ENCODE peak calls at places on chromosome 19, in four cellular contexts. J is Panc1, U is NT2/D1, R is SJSA1. T is an unnamed sample. For H3K4me1, the result is how much of the 10 kb centered on the place peaks cover.

GRCh38 chr19:51296331-51297093 is 14.9 kb upstream of the IGLON5 start:
- DNase-seq in R (no peak), U (no peak), J (no peak), T (no peak)

GRCh38 chr19:55795021-55795420 is 26.1 kb downstream of the RFPL4AL1 start:
- DNase-seq in U (no peak), R (no peak), J (no peak), T (no peak)

GRCh38 chr19:2477141-2477710 is 1.3 kb downstream of the GADD45B start:
- DNase-seq in R (peak), J (no peak), U (no peak), T (peak)

GRCh38 chr19:3175761-3176714 is 2.5 kb upstream of the S1PR4 start:
- DNase-seq in R (peak), U (no peak), J (no peak), T (no peak)

GRCh38 chr19:39308531-39309304 is 11.9 kb downstream of the LRFN1 start:
- DNase-seq in U (no peak), J (no peak), R (no peak), T (peak)

GRCh38 chr19:12000152-12000981 is 35.1 kb downstream of the ZNF433 start:
- DNase-seq in R (no peak), J (no peak), U (no peak), T (no peak)

GRCh38 chr19:54390942-54391577 is 24.2 kb upstream of the TTYH1 start:
- DNase-seq in R (peak), U (peak), J (peak), T (peak)

GRCh38 chr19:492091-492531 is 4.2 kb upstream of the MADCAM1 start:
- DNase-seq in R (no peak), U (no peak), J (no peak), T (no peak)

GRCh38 chr19:43465468-43466120 is at the start of gene LYPD3:
- DNase-seq in J (no peak), R (no peak), U (no peak), T (no peak)

GRCh38 chr19:33376423-33376822 is 2.9 kb downstream of the CEBPG start:
- DNase-seq in U (no peak), J (peak), R (peak), T (no peak)

GRCh38 chr19:51644636-51645271 is 1.9 kb downstream of the SIGLEC14 start:
- DNase-seq in R (no peak), U (no peak), J (no peak), T (no peak)

GRCh38 chr19:23525265-23525862 is 130.1 kb upstream of the ZNF91 start:
- DNase-seq in R (no peak), U (no peak), J (no peak), T (no peak)

GRCh38 chr19:40691421-40692211 is 1.2 kb upstream of the NUMBL start:
- DNase-seq in R (no peak), U (peak), J (no peak), T (no peak)

GRCh38 chr19:8505680-8506401 is 3.4 kb upstream of the PRAM1 start:
- DNase-seq in R (peak), J (no peak), U (peak), T (peak)

GRCh38 chr19:55647732-55648656 is at the start of gene CCDC106:
- DNase-seq in R (peak), U (peak), J (no peak), T (peak)

GRCh38 chr19:33428627-33429013 is 55.1 kb downstream of the CEBPG start:
- DNase-seq in J (no peak), U (no peak), R (no peak), T (no peak)

GRCh38 chr19:1574763-1575162 is 6.6 kb upstream of the MEX3D start:
- DNase-seq in U (no peak), J (no peak), R (no peak), T (no peak)

GRCh38 chr19:38893341-38893771 is 6.1 kb downstream of the SIRT2 start:
- DNase-seq in R (no peak), U (no peak), J (no peak), T (no peak)

GRCh38 chr19:55663846-55664536 is 9.2 kb downstream of the U2AF2 start:
- DNase-seq in J (no peak), R (no peak), U (no peak), T (no peak)

GRCh38 chr19:39679056-39679790 is 23.5 kb downstream of the LGALS16 start:
- DNase-seq in R (no peak), U (no peak), J (no peak), T (no peak)

GRCh38 chr19:17805427-17805826 is 10.5 kb downstream of the B3GNT3 start:
- DNase-seq in R (no peak), J (no peak), U (no peak), T (no peak)
- H3K4me1 ChIP-seq in R (under half), J (under half), U (under half), T (under half)

DNA sequence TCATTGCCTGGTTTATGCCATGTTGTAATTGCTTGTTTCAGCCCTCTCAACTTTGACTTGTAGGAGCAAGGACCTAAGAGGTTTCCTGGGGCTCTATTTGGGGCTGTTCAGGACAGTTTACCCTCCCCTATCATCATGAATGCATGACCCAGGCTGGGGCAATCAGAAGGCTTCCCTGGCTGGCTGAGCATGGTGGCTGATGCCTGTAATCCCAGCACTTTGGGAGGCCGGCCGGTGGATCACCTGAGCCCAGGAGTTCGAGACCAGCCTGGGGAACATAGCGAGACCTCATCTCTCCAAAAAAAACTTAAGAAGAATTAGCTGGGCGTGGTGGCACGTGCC is 6.1 kb upstream of the LSM4 start:
- DNase-seq in J (no peak), R (no peak), U (no peak), T (no peak)
- H3K4me3 ChIP-seq in J (peak), R (no peak), U (peak), T (peak)

GRCh38 chr19:49573009-49573408 is 7.3 kb downstream of the NOSIP start:
- DNase-seq in R (no peak), U (no peak), J (no peak), T (no peak)
- H3K4me1 ChIP-seq in R (under half), U (under half), J (under half), T (under half)

DNA sequence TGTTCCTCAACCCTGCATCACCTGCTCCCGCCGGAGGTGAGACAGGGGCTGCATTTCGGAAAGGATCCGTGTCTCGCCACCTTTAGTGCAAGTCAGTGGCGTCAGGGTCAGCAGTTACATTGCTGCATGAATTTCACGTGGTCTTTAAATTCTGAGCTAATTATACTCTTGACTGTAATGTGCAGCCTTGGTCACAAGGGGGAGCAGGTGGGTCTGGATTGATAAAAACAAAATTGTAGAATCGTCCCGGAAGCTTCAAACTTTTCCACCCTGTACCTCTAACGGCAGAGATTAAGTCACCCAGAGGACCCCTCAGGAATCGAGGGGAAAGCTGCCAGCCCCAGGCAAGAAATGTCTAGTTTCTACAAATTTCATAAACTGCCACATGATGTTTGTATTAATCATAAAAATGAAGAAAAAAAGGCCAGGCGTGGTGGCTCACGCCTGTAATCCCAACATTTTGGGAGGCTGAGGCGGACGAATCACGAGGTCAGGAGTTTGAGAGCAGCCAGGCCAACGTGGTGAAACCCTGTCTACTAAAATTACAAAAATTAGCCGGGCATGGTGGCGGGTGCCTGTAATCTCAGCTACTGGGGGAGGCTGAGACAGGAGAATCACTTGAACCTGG is 20.2 kb downstream of the BBC3 start:
- DNase-seq in J (peak), R (peak), U (no peak), T (peak)
- H3K4me3 ChIP-seq in J (no peak), R (no peak), U (no peak), T (no peak)

DNA sequence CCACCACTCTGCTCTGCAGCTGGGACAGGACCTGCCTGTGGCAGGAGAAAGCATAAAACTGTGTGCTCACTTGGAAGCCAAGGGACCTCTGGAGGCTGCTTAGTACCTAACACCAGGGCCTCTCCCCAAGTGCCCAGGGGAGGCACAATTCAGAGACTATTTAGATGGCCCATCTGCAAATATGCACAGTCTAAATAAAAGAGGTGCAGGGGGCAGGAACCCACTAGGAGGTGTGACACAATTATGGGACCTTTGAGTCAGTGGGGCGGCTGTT is 32.6 kb upstream of the EPHX3 start:
- DNase-seq in J (no peak), U (no peak), R (no peak), T (no peak)
- H3K4me1 ChIP-seq in J (under half), U (under half), R (under half), T (under half)

DNA sequence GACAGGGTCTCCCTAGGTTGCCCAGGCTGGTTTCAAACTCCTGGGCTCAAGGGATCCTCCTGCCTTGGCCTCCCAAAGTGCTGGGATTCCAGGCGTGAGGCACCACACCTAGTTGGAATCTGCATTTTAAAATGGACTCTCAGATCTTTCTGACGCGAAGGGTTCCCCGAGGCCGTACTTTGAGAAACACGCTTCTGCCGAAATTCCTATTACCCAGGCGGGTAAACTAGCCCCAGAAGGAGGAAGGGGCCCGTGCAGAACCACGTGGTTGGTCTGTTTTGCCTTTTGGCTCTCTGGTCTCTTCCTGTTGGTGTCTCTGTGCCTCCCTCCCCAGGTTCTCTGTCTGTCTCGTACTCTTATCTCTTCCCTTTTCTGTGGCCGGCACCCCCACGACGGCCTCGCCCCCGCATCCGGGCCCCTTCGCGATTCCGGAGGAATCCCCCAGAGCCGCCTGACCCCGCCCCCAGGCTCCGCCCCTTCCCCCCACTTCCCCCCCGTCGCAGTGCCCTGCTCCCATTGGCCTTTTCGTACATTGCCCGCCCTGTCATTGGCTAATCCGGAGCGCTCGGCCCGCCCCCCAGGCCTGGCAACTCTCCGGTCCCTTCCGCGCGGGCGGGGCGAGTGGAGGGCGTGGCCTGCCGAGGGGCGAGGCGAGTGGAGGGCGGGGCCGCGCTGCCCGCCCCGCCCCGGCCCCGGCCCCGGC is at the start of gene TNFAIP8L1:
- DNase-seq in U (peak), R (peak), J (no peak), T (peak)
- H3K4me3 ChIP-seq in U (peak), R (peak), J (peak), T (peak)

DNA sequence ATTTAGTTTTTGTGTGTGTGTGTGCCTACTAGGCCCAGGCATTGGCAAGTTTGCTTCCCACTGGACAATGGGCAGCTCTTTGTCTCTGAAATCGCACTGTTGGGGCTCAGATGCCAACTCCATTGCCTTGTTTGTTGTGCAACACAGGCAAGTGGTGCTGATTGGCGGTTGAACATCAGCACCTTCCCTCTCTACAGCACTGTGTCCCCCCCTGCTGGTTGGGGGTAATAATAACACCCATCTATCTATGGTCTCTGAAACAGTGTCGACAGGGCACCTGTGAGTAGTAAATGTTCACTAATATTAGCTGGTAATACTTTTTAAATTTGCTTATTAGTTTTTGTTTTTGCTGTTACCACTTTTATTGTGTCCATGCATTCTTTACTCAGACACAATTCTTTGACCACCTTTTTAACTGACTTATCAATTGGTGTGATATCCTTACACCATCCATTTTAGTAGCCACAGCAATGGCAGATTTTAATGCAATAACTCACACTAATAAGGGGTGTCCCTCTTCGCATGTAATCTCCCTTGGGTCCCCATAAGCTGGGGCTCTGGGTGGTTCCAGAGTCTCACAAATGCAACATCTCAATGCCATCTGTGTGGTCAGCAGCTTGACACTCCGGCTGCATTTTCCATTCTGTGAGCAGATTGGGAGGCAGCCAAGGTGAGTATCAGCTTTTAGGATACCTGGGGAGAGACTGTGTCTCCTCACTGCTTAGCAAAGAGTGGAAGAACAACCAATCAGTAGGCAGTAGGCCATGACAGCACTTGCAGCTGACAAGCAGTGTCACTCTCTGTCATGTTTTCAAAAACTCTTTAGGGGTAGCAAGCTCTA is 47.7 kb upstream of the UQCRFS1 start:
- DNase-seq in R (no peak), J (peak), U (peak), T (peak)
- H3K4me1 ChIP-seq in R (under half), J (under half), U (under half), T (under half)

GRCh38 chr19:13868663-13869062 is 8.3 kb upstream of the NANOS3 start:
- DNase-seq in J (no peak), R (no peak), U (no peak), T (no peak)

GRCh38 chr19:13865578-13866462 is 11.1 kb upstream of the NANOS3 start:
- DNase-seq in J (no peak), R (no peak), U (no peak), T (no peak)

GRCh38 chr19:13865243-13865577 is 11.7 kb upstream of the NANOS3 start:
- DNase-seq in U (no peak), J (no peak), R (no peak), T (no peak)

GRCh38 chr19:13864513-13865242 is 12.3 kb upstream of the NANOS3 start:
- DNase-seq in J (no peak), U (no peak), R (no peak), T (no peak)

GRCh38 chr19:13866463-13867046 is 10.4 kb upstream of the NANOS3 start:
- DNase-seq in J (no peak), U (no peak), R (no peak), T (no peak)
- H3K4me3 ChIP-seq in J (no peak), U (peak), R (peak), T (peak)

GRCh38 chr19:16591803-16592556 is 19.8 kb upstream of the SLC35E1 start:
- DNase-seq in R (no peak), U (no peak), J (no peak), T (no peak)

GRCh38 chr19:16595097-16595496 is 22.9 kb upstream of the SLC35E1 start:
- DNase-seq in U (no peak), R (no peak), J (no peak), T (no peak)

GRCh38 chr19:16594681-16595091 is 22.5 kb upstream of the SLC35E1 start:
- DNase-seq in J (no peak), R (no peak), U (no peak), T (no peak)

GRCh38 chr19:16594131-16594586 is 21.9 kb upstream of the SLC35E1 start:
- DNase-seq in U (no peak), J (no peak), R (no peak), T (no peak)

GRCh38 chr19:16593181-16593580 is 21.0 kb upstream of the SLC35E1 start:
- DNase-seq in R (no peak), J (no peak), U (no peak), T (no peak)
- H3K4me1 ChIP-seq in R (under half), J (under half), U (under half), T (under half)